ENCODE peak calls at places on chromosomes 4 and X, in five cellular contexts. R, A, P, G and D are unnamed samples.

GRCh38 chrX:155766321-155766720 is 114.8 kb upstream of the VAMP7 start:
- DNase-seq in R (no peak), A (no peak), P (peak), G (no peak), D (no peak)

GRCh38 chr4:122666527-122667245 is 45.8 kb upstream of the IL21 start:
- DNase-seq in R (peak), A (no peak), P (peak), G (peak), D (no peak)

GRCh38 chr4:17921451-17921850 is 100.1 kb downstream of the LCORL start:
- DNase-seq in R (no peak), A (no peak), P (no peak), G (no peak), D (no peak)

GRCh38 chrX:25523574-25523973 is 507.8 kb upstream of the ARX start:
- DNase-seq in R (no peak), A (peak), P (no peak), G (peak), D (no peak)

GRCh38 chr4:98166025-98166730 is 22.9 kb upstream of the STPG2 start:
- DNase-seq in R (no peak), A (peak), P (peak), G (no peak), D (no peak)

GRCh38 chrX:111040377-111041017 is 55.5 kb upstream of the PAK3 start:
- DNase-seq in R (peak), A (no peak), P (peak), G (no peak), D (no peak)

GRCh38 chr4:184359905-184360304 is 114.4 kb downstream of the IRF2 start:
- DNase-seq in R (no peak), A (no peak), P (no peak), G (no peak), D (no peak)

GRCh38 chr4:140049924-140050681 is 103.9 kb downstream of the MAML3 start:
- DNase-seq in R (no peak), A (no peak), P (peak), G (peak), D (no peak)

GRCh38 chr4:150828159-150828558 is 186.9 kb downstream of the LRBA start:
- DNase-seq in R (no peak), A (no peak), P (no peak), G (no peak), D (no peak)

GRCh38 chr4:158255727-158256324 is 45.5 kb downstream of the TMEM144 start:
- DNase-seq in R (peak), A (no peak), P (peak), G (peak), D (no peak)